ENCODE peak calls at places on chromosomes 16 and 17, in seven cellular contexts. One of them, this sample, is unnamed. For H3K27me3, the result is how much of the 10 kb centered on the place peaks cover.

GRCh38 chr17:78795241-78795640 is 13.2 kb upstream of the CYTH1 start:
- DNase-seq in thoracic aorta: no peak
- DNase-seq in vagina: no peak
- DNase-seq in psoas muscle: peak
- DNase-seq in A673: no peak
- DNase-seq in neural progenitor cell: no peak
- DNase-seq in endodermal cell: no peak
- DNase-seq in this sample: no peak

GRCh38 chr16:2473425-2473926 is 1.5 kb upstream of the TBC1D24 start:
- DNase-seq in thoracic aorta: no peak
- DNase-seq in vagina: no peak
- DNase-seq in psoas muscle: no peak
- DNase-seq in A673: no peak
- DNase-seq in neural progenitor cell: peak
- DNase-seq in endodermal cell: peak
- DNase-seq in this sample: no peak

GRCh38 chr16:31344712-31345111 is 10.3 kb upstream of the ITGAX start:
- DNase-seq in thoracic aorta: no peak
- DNase-seq in vagina: no peak
- DNase-seq in psoas muscle: no peak
- DNase-seq in A673: no peak
- DNase-seq in neural progenitor cell: no peak
- DNase-seq in endodermal cell: no peak
- DNase-seq in this sample: no peak

GRCh38 chr17:48542114-48542955 is 2.6 kb downstream of the HOXB2 start:
- DNase-seq in thoracic aorta: no peak
- DNase-seq in vagina: no peak
- DNase-seq in psoas muscle: no peak
- DNase-seq in A673: no peak
- DNase-seq in neural progenitor cell: peak
- DNase-seq in endodermal cell: peak
- DNase-seq in this sample: no peak

GRCh38 chr16:6725634-6726331 is 606.9 kb upstream of the RBFOX1 start:
- DNase-seq in thoracic aorta: no peak
- DNase-seq in vagina: no peak
- DNase-seq in psoas muscle: no peak
- DNase-seq in A673: peak
- DNase-seq in neural progenitor cell: peak
- DNase-seq in endodermal cell: no peak
- DNase-seq in this sample: no peak

GRCh38 chr17:79947351-79948031 is 88.2 kb downstream of the TBC1D16 start:
- DNase-seq in thoracic aorta: no peak
- DNase-seq in vagina: no peak
- DNase-seq in psoas muscle: peak
- DNase-seq in A673: no peak
- DNase-seq in neural progenitor cell: no peak
- DNase-seq in endodermal cell: no peak
- DNase-seq in this sample: peak

GRCh38 chr17:1294157-1294717 is 14.8 kb downstream of the TRARG1 start:
- DNase-seq in thoracic aorta: no peak
- DNase-seq in vagina: no peak
- DNase-seq in psoas muscle: no peak
- DNase-seq in A673: no peak
- DNase-seq in neural progenitor cell: no peak
- DNase-seq in endodermal cell: no peak
- DNase-seq in this sample: no peak

GRCh38 chr16:6016530-6017184 is 919.1 kb upstream of the EEF2KMT start:
- DNase-seq in thoracic aorta: no peak
- DNase-seq in vagina: no peak
- DNase-seq in psoas muscle: no peak
- DNase-seq in A673: peak
- DNase-seq in neural progenitor cell: peak
- DNase-seq in endodermal cell: peak
- DNase-seq in this sample: no peak

GRCh38 chr17:5915337-5915736 is 154.8 kb upstream of the WSCD1 start:
- DNase-seq in thoracic aorta: no peak
- DNase-seq in vagina: no peak
- DNase-seq in psoas muscle: no peak
- DNase-seq in A673: no peak
- DNase-seq in neural progenitor cell: no peak
- DNase-seq in endodermal cell: peak
- DNase-seq in this sample: no peak

GRCh38 chr16:31397701-31398100 is 4.6 kb downstream of the ITGAD start:
- DNase-seq in thoracic aorta: no peak
- DNase-seq in vagina: no peak
- DNase-seq in psoas muscle: no peak
- DNase-seq in A673: no peak
- DNase-seq in neural progenitor cell: no peak
- DNase-seq in endodermal cell: no peak
- DNase-seq in this sample: no peak

GRCh38 chr17:83179378-83179777 is 100.0 kb downstream of the METRNL start:
- DNase-seq in thoracic aorta: no peak
- DNase-seq in vagina: no peak
- DNase-seq in psoas muscle: no peak
- DNase-seq in A673: no peak
- DNase-seq in neural progenitor cell: no peak
- DNase-seq in endodermal cell: peak
- DNase-seq in this sample: no peak

GRCh38 chr16:89545831-89546574 is 14.5 kb upstream of the RPL13 start:
- DNase-seq in thoracic aorta: no peak
- DNase-seq in vagina: no peak
- DNase-seq in psoas muscle: no peak
- DNase-seq in A673: no peak
- DNase-seq in neural progenitor cell: no peak
- DNase-seq in endodermal cell: no peak
- DNase-seq in this sample: no peak

GRCh38 chr17:1413281-1413791 is 13.3 kb upstream of the YWHAE start:
- DNase-seq in thoracic aorta: peak
- DNase-seq in vagina: no peak
- DNase-seq in psoas muscle: peak
- DNase-seq in A673: no peak
- DNase-seq in neural progenitor cell: no peak
- DNase-seq in endodermal cell: no peak
- DNase-seq in this sample: no peak

GRCh38 chr17:79986441-79987186 is 49.1 kb downstream of the TBC1D16 start:
- DNase-seq in thoracic aorta: no peak
- DNase-seq in vagina: no peak
- DNase-seq in psoas muscle: peak
- DNase-seq in A673: no peak
- DNase-seq in neural progenitor cell: no peak
- DNase-seq in endodermal cell: peak
- DNase-seq in this sample: no peak

GRCh38 chr16:79994413-79994812 is 393.9 kb upstream of the MAF start:
- DNase-seq in thoracic aorta: no peak
- DNase-seq in vagina: no peak
- DNase-seq in psoas muscle: no peak
- DNase-seq in A673: no peak
- DNase-seq in neural progenitor cell: no peak
- DNase-seq in endodermal cell: no peak
- DNase-seq in this sample: peak

GRCh38 chr16:85321856-85322271 is 209.6 kb upstream of the CIBAR2 start:
- DNase-seq in thoracic aorta: peak
- DNase-seq in vagina: peak
- DNase-seq in psoas muscle: peak
- DNase-seq in A673: no peak
- DNase-seq in neural progenitor cell: no peak
- DNase-seq in endodermal cell: no peak
- DNase-seq in this sample: peak

GRCh38 chr16:68528686-68529379 is 10.3 kb upstream of the ZFP90 start:
- DNase-seq in thoracic aorta: peak
- DNase-seq in vagina: no peak
- DNase-seq in psoas muscle: peak
- DNase-seq in A673: peak
- DNase-seq in neural progenitor cell: peak
- DNase-seq in endodermal cell: peak
- DNase-seq in this sample: peak

GRCh38 chr16:68529608-68529930 is 9.5 kb upstream of the ZFP90 start:
- DNase-seq in thoracic aorta: no peak
- DNase-seq in vagina: no peak
- DNase-seq in psoas muscle: no peak
- DNase-seq in A673: no peak
- DNase-seq in neural progenitor cell: no peak
- DNase-seq in endodermal cell: no peak
- DNase-seq in this sample: no peak

GRCh38 chr16:68526143-68526781 is 12.8 kb upstream of the ZFP90 start:
- DNase-seq in thoracic aorta: no peak
- DNase-seq in vagina: no peak
- DNase-seq in psoas muscle: no peak
- DNase-seq in A673: no peak
- DNase-seq in neural progenitor cell: no peak
- DNase-seq in endodermal cell: no peak
- DNase-seq in this sample: no peak

GRCh38 chr16:68524069-68524820 is 14.8 kb upstream of the ZFP90 start:
- DNase-seq in thoracic aorta: no peak
- DNase-seq in vagina: no peak
- DNase-seq in psoas muscle: no peak
- DNase-seq in A673: no peak
- DNase-seq in neural progenitor cell: no peak
- DNase-seq in endodermal cell: no peak
- DNase-seq in this sample: no peak

DNA sequence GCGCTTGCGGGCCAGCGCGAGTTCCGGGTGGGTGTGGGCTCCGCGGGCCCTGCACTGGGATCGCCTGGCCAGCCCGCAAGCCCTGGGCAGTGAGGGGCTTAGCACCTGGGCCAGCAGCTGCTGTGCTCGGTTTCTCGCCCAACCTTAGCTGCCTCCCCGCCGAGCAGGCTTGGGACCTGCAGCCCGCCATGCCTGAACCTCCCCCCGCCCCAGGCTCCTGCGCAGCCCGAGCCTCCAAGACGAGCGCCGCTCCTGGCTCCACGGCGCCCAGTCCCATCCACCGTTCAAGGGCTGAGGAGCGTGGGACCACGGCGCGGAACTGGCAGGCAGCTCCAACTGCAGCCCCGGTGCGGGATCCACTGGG is 12.3 kb upstream of the ZFP90 start:
- DNase-seq in thoracic aorta: no peak
- DNase-seq in vagina: no peak
- DNase-seq in psoas muscle: no peak
- DNase-seq in A673: no peak
- DNase-seq in neural progenitor cell: no peak
- DNase-seq in endodermal cell: no peak
- DNase-seq in this sample: no peak
- H3K27ac ChIP-seq in thoracic aorta: no peak
- H3K27ac ChIP-seq in vagina: no peak
- H3K27ac ChIP-seq in psoas muscle: no peak
- H3K27ac ChIP-seq in A673: no peak
- H3K27ac ChIP-seq in neural progenitor cell: no peak
- H3K27ac ChIP-seq in endodermal cell: no peak
- H3K27ac ChIP-seq in this sample: no peak

GRCh38 chr17:75289122-75289831 is at the start of gene SLC25A19:
- DNase-seq in thoracic aorta: peak
- DNase-seq in vagina: peak
- DNase-seq in psoas muscle: peak
- DNase-seq in A673: peak
- DNase-seq in neural progenitor cell: peak
- DNase-seq in endodermal cell: peak
- DNase-seq in this sample: peak
- TF ChIP-seq CTCF in thoracic aorta: no peak
- TF ChIP-seq CTCF in vagina: no peak
- TF ChIP-seq CTCF in psoas muscle: peak
- TF ChIP-seq CTCF in A673: no peak
- TF ChIP-seq CTCF in neural progenitor cell: peak
- TF ChIP-seq CTCF in endodermal cell: peak
- TF ChIP-seq CTCF in this sample: peak

DNA sequence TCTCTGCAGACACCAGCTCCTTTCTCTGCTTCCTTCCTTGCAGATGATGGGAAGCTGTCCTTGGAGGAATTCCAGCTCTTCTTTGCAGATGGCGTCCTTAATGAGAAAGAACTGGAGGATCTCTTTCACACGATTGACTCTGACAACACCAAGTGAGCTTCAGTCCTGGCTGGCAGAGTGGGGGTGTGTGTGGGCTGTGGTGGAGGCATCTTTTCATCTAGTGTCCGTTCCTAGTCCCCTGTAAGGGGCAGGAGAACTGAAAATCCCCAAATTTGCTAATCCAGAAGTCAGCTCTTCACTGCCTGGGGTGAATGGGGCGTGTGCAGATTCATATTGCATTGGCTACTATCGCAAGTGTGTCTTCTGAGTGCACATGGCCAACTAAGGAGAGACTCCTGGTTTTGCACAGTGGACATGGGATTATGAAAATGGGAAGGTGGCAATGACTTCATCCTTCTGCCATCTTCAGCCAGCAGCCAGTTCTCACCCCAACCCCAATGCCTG is 10.4 kb downstream of the NECAB2 start:
- DNase-seq in thoracic aorta: no peak
- DNase-seq in vagina: no peak
- DNase-seq in psoas muscle: no peak
- DNase-seq in A673: no peak
- DNase-seq in neural progenitor cell: no peak
- DNase-seq in endodermal cell: no peak
- DNase-seq in this sample: no peak
- H3K27me3 ChIP-seq in thoracic aorta: under half
- H3K27me3 ChIP-seq in vagina: under half
- H3K27me3 ChIP-seq in psoas muscle: under half
- H3K27me3 ChIP-seq in A673: under half
- H3K27me3 ChIP-seq in neural progenitor cell: under half
- H3K27me3 ChIP-seq in endodermal cell: under half
- H3K27me3 ChIP-seq in this sample: under half

DNA sequence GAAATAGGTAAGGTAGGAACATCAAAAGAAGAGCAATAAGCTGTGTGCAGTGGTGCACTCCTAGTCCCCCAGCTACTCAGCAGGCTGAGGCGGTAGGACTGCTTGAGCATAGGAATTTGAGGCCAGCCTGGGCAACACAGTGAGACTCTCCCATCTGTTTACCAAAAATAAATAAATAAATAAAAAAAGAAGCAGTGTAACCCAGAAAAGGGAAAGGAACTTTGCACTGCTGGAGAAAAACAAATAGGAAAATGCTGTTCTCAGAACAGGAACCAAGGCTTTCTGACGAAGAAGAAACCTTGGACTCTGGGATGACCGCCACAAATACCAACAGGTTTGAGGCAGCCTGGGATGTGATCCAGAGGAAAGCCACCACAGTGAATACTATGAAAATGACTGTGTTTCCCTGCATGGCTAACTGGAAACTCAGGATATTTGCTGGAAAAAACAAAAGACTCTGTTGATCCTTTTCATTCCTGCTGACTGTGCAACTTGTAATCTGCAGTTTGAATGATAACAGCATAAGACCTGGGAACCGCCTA is 41.2 kb downstream of the TTC19 start:
- DNase-seq in thoracic aorta: no peak
- DNase-seq in vagina: no peak
- DNase-seq in psoas muscle: no peak
- DNase-seq in A673: no peak
- DNase-seq in neural progenitor cell: no peak
- DNase-seq in endodermal cell: no peak
- DNase-seq in this sample: no peak
- H3K27ac ChIP-seq in thoracic aorta: peak
- H3K27ac ChIP-seq in vagina: no peak
- H3K27ac ChIP-seq in psoas muscle: no peak
- H3K27ac ChIP-seq in A673: no peak
- H3K27ac ChIP-seq in neural progenitor cell: no peak
- H3K27ac ChIP-seq in endodermal cell: no peak
- H3K27ac ChIP-seq in this sample: no peak